ENCODE peak calls at places on chromosomes 4 and X, in ten cellular contexts. B, K, C, X, Q, G, T, N, D and V are unnamed samples.

GRCh38 chr4:90292438-90292837 is 165.2 kb downstream of the CCSER1 start:
- DNase-seq in B (no peak), K (no peak), C (no peak), X (no peak), Q (no peak), G (no peak), T (no peak), N (no peak), D (no peak), V (no peak)

GRCh38 chr4:126137782-126138170 is 823.0 kb downstream of the FAT4 start:
- DNase-seq in B (no peak), K (no peak), C (no peak), X (no peak), Q (no peak), G (peak), T (no peak), N (no peak), D (no peak), V (no peak)

GRCh38 chr4:82388405-82388804 is 14.6 kb upstream of the HNRNPD start:
- DNase-seq in B (no peak), K (no peak), C (no peak), X (no peak), Q (no peak), G (no peak), T (no peak), N (peak), D (no peak), V (no peak)

GRCh38 chr4:26113339-26113940 is 199.4 kb downstream of the SMIM20 start:
- DNase-seq in B (no peak), K (no peak), C (no peak), X (no peak), Q (no peak), G (no peak), T (no peak), N (no peak), D (no peak), V (no peak)

GRCh38 chr4:72094054-72094780 is 62.4 kb downstream of the NPFFR2 start:
- DNase-seq in B (no peak), K (no peak), C (no peak), X (no peak), Q (no peak), G (no peak), T (no peak), N (no peak), D (no peak), V (no peak)

GRCh38 chr4:186813377-186814068 is 89.9 kb upstream of the FAT1 start:
- DNase-seq in B (no peak), K (no peak), C (no peak), X (no peak), Q (no peak), G (no peak), T (no peak), N (no peak), D (no peak), V (no peak)

GRCh38 chrX:27381419-27381818 is 81.7 kb downstream of the PPP4R3C start:
- DNase-seq in B (no peak), K (no peak), C (no peak), X (no peak), Q (no peak), G (no peak), T (no peak), N (no peak), D (no peak), V (no peak)

GRCh38 chr4:6771229-6771671 is 11.3 kb upstream of the KIAA0232 start:
- DNase-seq in B (peak), K (no peak), C (peak), X (no peak), Q (peak), G (peak), T (no peak), N (peak), D (no peak), V (peak)

GRCh38 chr4:33369366-33369899 is 2649.3 kb downstream of the PCDH7 start:
- DNase-seq in B (no peak), K (no peak), C (no peak), X (no peak), Q (no peak), G (peak), T (peak), N (peak), D (peak), V (peak)